ENCODE peak calls at places on chromosomes 3 and 15, in seven cellular contexts. P is epithelial cell of esophagus, E is A673, T is A549, M is mammary epithelial cell, L is heart right ventricle, Y is MM.1S. R is an unnamed sample.
A peak's percentile ranks its signal among the peaks of the same experiment; 100 is the strongest.

GRCh38 chr3:185726254-185726967 is 98.4 kb downstream of the IGF2BP2 start:
- DNase-seq in P (no peak), E (no peak), T (no peak), M (peak; percentile 63), L (no peak), Y (peak; percentile 66), R (no peak)

GRCh38 chr15:25780479-25781255 is 82.5 kb downstream of the ATP10A start:
- DNase-seq in P (no peak), E (no peak), T (no peak), M (no peak), L (no peak), Y (no peak), R (no peak)

GRCh38 chr3:50254577-50255250 is 14.2 kb upstream of the SEMA3B start:
- DNase-seq in P (peak; percentile 69), E (no peak), T (no peak), M (peak; percentile 70), L (peak; percentile 88), Y (no peak), R (no peak)

GRCh38 chr15:26449296-26449695 is 323.6 kb downstream of the GABRB3 start:
- DNase-seq in P (peak; percentile 66), E (no peak), T (no peak), M (peak; percentile 1), L (no peak), Y (no peak), R (no peak)

GRCh38 chr3:131717493-131717892 is 214.7 kb upstream of the MRPL3 start:
- DNase-seq in P (no peak), E (no peak), T (no peak), M (no peak), L (no peak), Y (no peak), R (no peak)

GRCh38 chr15:51625236-51625635 is 2.7 kb upstream of the DMXL2 start:
- DNase-seq in P (no peak), E (no peak), T (no peak), M (no peak), L (no peak), Y (peak; percentile 53), R (no peak)

GRCh38 chr15:25793354-25794050 is 69.6 kb downstream of the ATP10A start:
- DNase-seq in P (no peak), E (no peak), T (no peak), M (no peak), L (no peak), Y (peak; percentile 7), R (no peak)

GRCh38 chr15:81852826-81853225 is 193.0 kb downstream of the MEX3B start:
- DNase-seq in P (no peak), E (no peak), T (no peak), M (no peak), L (no peak), Y (no peak), R (no peak)

GRCh38 chr3:146471012-146471411 is 1.7 kb upstream of the PLSCR2 start:
- DNase-seq in P (no peak), E (no peak), T (no peak), M (no peak), L (no peak), Y (no peak), R (no peak)

GRCh38 chr15:97745481-97746071 is 214.9 kb upstream of the ARRDC4 start:
- DNase-seq in P (peak; percentile 43), E (peak; percentile 75), T (peak; percentile 34), M (peak; percentile 9), L (peak; percentile 9), Y (peak; percentile 45), R (peak; percentile 29)

GRCh38 chr15:30649952-30650929 is 24.3 kb downstream of the ARHGAP11B start:
- DNase-seq in P (peak; percentile 43), E (no peak), T (no peak), M (no peak), L (no peak), Y (no peak), R (no peak)

GRCh38 chr15:68268405-68268804 is 9.1 kb upstream of the FEM1B start:
- DNase-seq in P (peak; percentile 92), E (no peak), T (no peak), M (peak; percentile 92), L (no peak), Y (no peak), R (no peak)

GRCh38 chr3:187293977-187294376 is 2.4 kb upstream of the MASP1 start:
- DNase-seq in P (no peak), E (no peak), T (no peak), M (no peak), L (no peak), Y (no peak), R (no peak)

GRCh38 chr15:100879461-100880138 is at the start of gene ALDH1A3:
- DNase-seq in P (peak; percentile 89), E (no peak), T (peak; percentile 89), M (peak; percentile 81), L (peak; percentile 29), Y (peak; percentile 46), R (no peak)

GRCh38 chr3:172199850-172200369 is 160.5 kb downstream of the FNDC3B start:
- DNase-seq in P (no peak), E (no peak), T (no peak), M (no peak), L (no peak), Y (no peak), R (no peak)

GRCh38 chr15:36282821-36283220 is 296.6 kb upstream of the CDIN1 start:
- DNase-seq in P (no peak), E (no peak), T (no peak), M (no peak), L (no peak), Y (no peak), R (no peak)

GRCh38 chr15:72998226-72998625 is 54.0 kb upstream of the NEO1 start:
- DNase-seq in P (peak; percentile 88), E (no peak), T (no peak), M (peak; percentile 55), L (no peak), Y (no peak), R (no peak)

GRCh38 chr15:55277116-55277564 is 12.5 kb downstream of the RAB27A start:
- DNase-seq in P (no peak), E (no peak), T (no peak), M (no peak), L (no peak), Y (peak; percentile 68), R (no peak)

GRCh38 chr15:58487041-58487723 is 55.4 kb downstream of the LIPC start:
- DNase-seq in P (no peak), E (no peak), T (no peak), M (no peak), L (no peak), Y (no peak), R (no peak)

GRCh38 chr3:26406636-26407035 is 215.9 kb upstream of the LRRC3B start:
- DNase-seq in P (peak; percentile 46), E (no peak), T (no peak), M (no peak), L (no peak), Y (no peak), R (no peak)

GRCh38 chr15:61159901-61160300 is 69.2 kb downstream of the RORA start:
- DNase-seq in P (no peak), E (no peak), T (no peak), M (no peak), L (no peak), Y (no peak), R (no peak)
- TF ChIP-seq CTCF in P (no peak), E (no peak), T (no peak), M (no peak), L (no peak), Y (no peak), R (no peak)

GRCh38 chr3:179837374-179837773 is 184.5 kb downstream of the USP13 start:
- DNase-seq in P (peak; percentile 22), E (peak; percentile 40), T (no peak), M (peak; percentile 6), L (no peak), Y (no peak), R (no peak)
- TF ChIP-seq CTCF in P (no peak), E (peak; percentile 28), T (no peak), M (no peak), L (no peak), Y (no peak), R (peak; percentile 14)

GRCh38 chr3:32340639-32341365 is 50.9 kb upstream of the CMTM7 start:
- DNase-seq in P (no peak), E (no peak), T (no peak), M (no peak), L (no peak), Y (no peak), R (no peak)
- TF ChIP-seq CTCF in P (peak; percentile 27), E (peak; percentile 16), T (no peak), M (no peak), L (no peak), Y (no peak), R (no peak)

GRCh38 chr15:29100486-29101000 is 169.1 kb downstream of the NSMCE3 start:
- DNase-seq in P (no peak), E (no peak), T (no peak), M (no peak), L (no peak), Y (no peak), R (no peak)

GRCh38 chr15:29097971-29098370 is 171.7 kb downstream of the NSMCE3 start:
- DNase-seq in P (no peak), E (no peak), T (no peak), M (no peak), L (no peak), Y (no peak), R (no peak)

GRCh38 chr15:29098652-29099051 is 171.0 kb downstream of the NSMCE3 start:
- DNase-seq in P (no peak), E (no peak), T (no peak), M (no peak), L (no peak), Y (no peak), R (no peak)

GRCh38 chr15:29097168-29097567 is 172.5 kb downstream of the NSMCE3 start:
- DNase-seq in P (no peak), E (no peak), T (no peak), M (no peak), L (no peak), Y (no peak), R (no peak)

GRCh38 chr15:29099131-29099880 is 170.3 kb downstream of the NSMCE3 start:
- DNase-seq in P (no peak), E (no peak), T (no peak), M (no peak), L (no peak), Y (no peak), R (no peak)
- TF ChIP-seq CTCF in P (no peak), E (no peak), T (no peak), M (no peak), L (no peak), Y (no peak), R (no peak)